ENCODE peak calls at places on chromosomes 1 and 21, in eight cellular contexts. H, X, N, Y, F, Q, T and C are unnamed samples.

GRCh38 chr1:111735858-111736544 is 3.2 kb downstream of the INKA2 start:
- DNase-seq in H (no peak), X (no peak), N (no peak), Y (no peak), F (peak; percentile 93), Q (no peak), T (no peak), C (no peak)

GRCh38 chr1:176601358-176601757 is 138.4 kb downstream of the PAPPA2 start:
- DNase-seq in H (no peak), X (no peak), N (no peak), Y (no peak), F (no peak), Q (peak; percentile 57), T (no peak), C (no peak)

GRCh38 chr1:76268341-76268740 is 193.8 kb downstream of the ST6GALNAC3 start:
- DNase-seq in H (no peak), X (no peak), N (no peak), Y (no peak), F (no peak), Q (peak; percentile 28), T (no peak), C (no peak)

GRCh38 chr1:219564072-219564471 is 48.8 kb downstream of the ZC3H11B start:
- DNase-seq in H (no peak), X (no peak), N (no peak), Y (no peak), F (no peak), Q (no peak), T (no peak), C (no peak)

GRCh38 chr1:164914208-164914607 is 355.2 kb downstream of the PBX1 start:
- DNase-seq in H (peak; percentile 26), X (no peak), N (no peak), Y (no peak), F (no peak), Q (peak; percentile 80), T (no peak), C (peak; percentile 20)

GRCh38 chr1:110328274-110328673 is 10.9 kb upstream of the RBM15 start:
- DNase-seq in H (peak; percentile 71), X (no peak), N (no peak), Y (no peak), F (no peak), Q (peak; percentile 54), T (no peak), C (no peak)

GRCh38 chr1:55129194-55129728 is 85.9 kb downstream of the USP24 start:
- DNase-seq in H (peak; percentile 50), X (no peak), N (no peak), Y (no peak), F (no peak), Q (peak; percentile 76), T (no peak), C (no peak)

GRCh38 chr1:46465981-46466476 is 23.6 kb upstream of the DMBX1 start:
- DNase-seq in H (no peak), X (no peak), N (no peak), Y (no peak), F (no peak), Q (no peak), T (no peak), C (no peak)

GRCh38 chr1:144551107-144551542 is 41.6 kb upstream of the PPIAL4F start:
- DNase-seq in H (no peak), X (no peak), N (no peak), Y (no peak), F (no peak), Q (no peak), T (peak; percentile 52), C (no peak)

GRCh38 chr1:242842094-242842493 is 317.6 kb upstream of the PLD5 start:
- DNase-seq in H (no peak), X (no peak), N (no peak), Y (no peak), F (no peak), Q (no peak), T (no peak), C (peak; percentile 15)

GRCh38 chr1:47872871-47873270 is 124.3 kb downstream of the TRABD2B start:
- DNase-seq in H (no peak), X (no peak), N (no peak), Y (no peak), F (no peak), Q (no peak), T (no peak), C (no peak)

GRCh38 chr1:2046225-2046917 is 3.8 kb upstream of the PRKCZ start:
- DNase-seq in H (peak; percentile 5), X (no peak), N (no peak), Y (peak; percentile 83), F (no peak), Q (peak; percentile 60), T (peak; percentile 79), C (peak; percentile 57)

GRCh38 chr1:64320470-64320869 is 117.0 kb downstream of the UBE2U start:
- DNase-seq in H (no peak), X (no peak), N (no peak), Y (no peak), F (no peak), Q (no peak), T (no peak), C (peak; percentile 70)

GRCh38 chr1:153944005-153944821 is 2.3 kb downstream of the DENND4B start:
- DNase-seq in H (no peak), X (no peak), N (peak; percentile 81), Y (no peak), F (no peak), Q (no peak), T (no peak), C (peak; percentile 40)

GRCh38 chr1:206108635-206109034 is 8.6 kb downstream of the AVPR1B start:
- DNase-seq in H (no peak), X (no peak), N (no peak), Y (no peak), F (no peak), Q (no peak), T (no peak), C (no peak)

GRCh38 chr1:21573971-21574458 is 64.8 kb downstream of the ALPL start:
- DNase-seq in H (peak; percentile 41), X (peak; percentile 16), N (peak; percentile 88), Y (peak; percentile 83), F (peak; percentile 76), Q (peak; percentile 60), T (peak; percentile 85), C (peak; percentile 70)

GRCh38 chr1:153922076-153922837 is 515 bp downstream of the GATAD2B start:
- DNase-seq in H (peak; percentile 68), X (peak; percentile 68), N (peak; percentile 86), Y (peak; percentile 69), F (no peak), Q (peak; percentile 97), T (no peak), C (peak; percentile 83)

GRCh38 chr1:17059391-17060128 is 5.7 kb upstream of the SDHB start:
- DNase-seq in H (peak; percentile 50), X (peak; percentile 61), N (peak; percentile 82), Y (peak; percentile 81), F (peak; percentile 48), Q (peak; percentile 76), T (no peak), C (peak; percentile 90)

GRCh38 chr1:54989473-54989872 is 9.0 kb downstream of the TMEM61 start:
- DNase-seq in H (no peak), X (no peak), N (peak; percentile 81), Y (peak; percentile 65), F (no peak), Q (no peak), T (no peak), C (no peak)

GRCh38 chr1:1411626-1412025 is 4.5 kb upstream of the MRPL20 start:
- DNase-seq in H (no peak), X (no peak), N (peak; percentile 57), Y (no peak), F (no peak), Q (no peak), T (no peak), C (no peak)

GRCh38 chr21:42247716-42248115 is 28.8 kb downstream of the ABCG1 start:
- DNase-seq in H (no peak), X (no peak), N (peak; percentile 38), Y (no peak), F (no peak), Q (no peak), T (no peak), C (no peak)

GRCh38 chr1:108826081-108826635 is 30.7 kb downstream of the AKNAD1 start:
- DNase-seq in H (no peak), X (no peak), N (no peak), Y (no peak), F (peak; percentile 33), Q (no peak), T (no peak), C (no peak)

GRCh38 chr1:37680933-37681332 is 11.4 kb upstream of the CDCA8 start:
- DNase-seq in H (no peak), X (no peak), N (no peak), Y (no peak), F (no peak), Q (no peak), T (no peak), C (no peak)

GRCh38 chr21:38861989-38862683 is 56.4 kb downstream of the ETS2 start:
- DNase-seq in H (no peak), X (no peak), N (no peak), Y (no peak), F (no peak), Q (no peak), T (no peak), C (peak; percentile 54)

GRCh38 chr1:193157360-193157759 is 29.1 kb downstream of the B3GALT2 start:
- DNase-seq in H (no peak), X (no peak), N (no peak), Y (no peak), F (no peak), Q (no peak), T (no peak), C (no peak)

GRCh38 chr1:183806650-183807049 is 1.7 kb downstream of the RGL1 start:
- DNase-seq in H (no peak), X (no peak), N (no peak), Y (no peak), F (no peak), Q (no peak), T (no peak), C (no peak)

GRCh38 chr21:42662430-42663199 is 9.2 kb downstream of the PDE9A start:
- DNase-seq in H (no peak), X (no peak), N (no peak), Y (no peak), F (no peak), Q (no peak), T (no peak), C (no peak)

GRCh38 chr1:170424346-170424745 is 107.6 kb upstream of the GORAB start:
- DNase-seq in H (no peak), X (no peak), N (no peak), Y (no peak), F (no peak), Q (no peak), T (no peak), C (no peak)

GRCh38 chr1:36304521-36304920 is 1.6 kb upstream of the SH3D21 start:
- DNase-seq in H (no peak), X (no peak), N (no peak), Y (no peak), F (no peak), Q (no peak), T (no peak), C (no peak)

GRCh38 chr1:204102719-204103118 is 29.8 kb downstream of the SOX13 start:
- DNase-seq in H (no peak), X (no peak), N (no peak), Y (peak; percentile 45), F (no peak), Q (peak; percentile 62), T (no peak), C (no peak)

GRCh38 chr1:167328762-167329483 is 108.2 kb downstream of the POU2F1 start:
- DNase-seq in H (no peak), X (peak; percentile 18), N (no peak), Y (no peak), F (no peak), Q (peak; percentile 92), T (no peak), C (peak; percentile 74)